ENCODE peak calls at places on chromosomes 4 and X, in ten cellular contexts. Z is heart left ventricle; B is B cell; R is sigmoid colon; L is neural crest cell; G is ascending aorta; N is heart right ventricle; O is CD4-positive, alpha-beta T cell; E is thoracic aorta; W is cardiac muscle cell. I is an unnamed sample.

GRCh38 chr4:180967936-180968335 is 1275.3 kb upstream of the TENM3 start:
- DNase-seq in Z (no peak), B (no peak), R (no peak), L (no peak), G (no peak), N (no peak), O (no peak), E (no peak), W (no peak), I (no peak)

GRCh38 chr4:10582059-10582686 is 102.4 kb downstream of the CLNK start:
- DNase-seq in Z (no peak), B (peak), R (no peak), L (peak), G (peak), N (no peak), O (no peak), E (no peak), W (peak), I (no peak)

GRCh38 chrX:150805736-150806135 is 92.7 kb downstream of the CD99L2 start:
- DNase-seq in Z (no peak), B (no peak), R (no peak), L (no peak), G (no peak), N (no peak), O (no peak), E (no peak), W (no peak), I (no peak)

GRCh38 chr4:127400736-127401346 is 231.9 kb upstream of the INTU start:
- DNase-seq in Z (peak), B (peak), R (peak), L (peak), G (peak), N (peak), O (no peak), E (no peak), W (peak), I (peak)

GRCh38 chrX:11346283-11346682 is 53.1 kb downstream of the AMELX start:
- DNase-seq in Z (no peak), B (no peak), R (no peak), L (no peak), G (no peak), N (no peak), O (no peak), E (no peak), W (no peak), I (no peak)

GRCh38 chrX:151982217-151982616 is 7.7 kb upstream of the GABRE start:
- DNase-seq in Z (no peak), B (no peak), R (no peak), L (no peak), G (no peak), N (no peak), O (no peak), E (no peak), W (no peak), I (no peak)

GRCh38 chr4:99915449-99915848 is 21.2 kb upstream of the LAMTOR3 start:
- DNase-seq in Z (no peak), B (no peak), R (no peak), L (no peak), G (no peak), N (no peak), O (no peak), E (no peak), W (no peak), I (no peak)

GRCh38 chrX:51155566-51155965 is 177.1 kb upstream of the NUDT10 start:
- DNase-seq in Z (no peak), B (no peak), R (no peak), L (no peak), G (no peak), N (no peak), O (no peak), E (no peak), W (no peak), I (no peak)

GRCh38 chrX:119181491-119181890 is 53.9 kb upstream of the KIAA1210 start:
- DNase-seq in Z (no peak), B (no peak), R (no peak), L (no peak), G (no peak), N (no peak), O (no peak), E (no peak), W (no peak), I (no peak)

GRCh38 chrX:45735571-45735970 is 534.9 kb upstream of the DIPK2B start:
- DNase-seq in Z (no peak), B (no peak), R (no peak), L (no peak), G (no peak), N (no peak), O (no peak), E (no peak), W (no peak), I (no peak)

GRCh38 chr4:139465922-139466321 is 12.0 kb downstream of the RAB33B start:
- DNase-seq in Z (no peak), B (no peak), R (no peak), L (no peak), G (no peak), N (no peak), O (no peak), E (no peak), W (no peak), I (no peak)

GRCh38 chr4:5870220-5870619 is 22.7 kb downstream of the CRMP1 start:
- DNase-seq in Z (no peak), B (no peak), R (no peak), L (no peak), G (no peak), N (no peak), O (no peak), E (no peak), W (no peak), I (no peak)

GRCh38 chr4:48041535-48042137 is 25.1 kb downstream of the NIPAL1 start:
- DNase-seq in Z (no peak), B (no peak), R (no peak), L (no peak), G (no peak), N (no peak), O (no peak), E (no peak), W (no peak), I (no peak)

GRCh38 chrX:153494061-153494460 is 719 bp upstream of the BGN start:
- DNase-seq in Z (peak), B (no peak), R (no peak), L (no peak), G (no peak), N (no peak), O (no peak), E (no peak), W (no peak), I (no peak)

GRCh38 chrX:153495362-153495751 is 577 bp downstream of the BGN start:
- DNase-seq in Z (no peak), B (no peak), R (no peak), L (no peak), G (peak), N (peak), O (no peak), E (no peak), W (no peak), I (no peak)

GRCh38 chrX:153495903-153496629 is 1.3 kb downstream of the BGN start:
- DNase-seq in Z (no peak), B (no peak), R (no peak), L (no peak), G (no peak), N (no peak), O (no peak), E (no peak), W (no peak), I (no peak)

GRCh38 chrX:153493085-153493484 is 1.7 kb upstream of the BGN start:
- DNase-seq in Z (no peak), B (no peak), R (no peak), L (no peak), G (no peak), N (no peak), O (no peak), E (no peak), W (no peak), I (no peak)

DNA sequence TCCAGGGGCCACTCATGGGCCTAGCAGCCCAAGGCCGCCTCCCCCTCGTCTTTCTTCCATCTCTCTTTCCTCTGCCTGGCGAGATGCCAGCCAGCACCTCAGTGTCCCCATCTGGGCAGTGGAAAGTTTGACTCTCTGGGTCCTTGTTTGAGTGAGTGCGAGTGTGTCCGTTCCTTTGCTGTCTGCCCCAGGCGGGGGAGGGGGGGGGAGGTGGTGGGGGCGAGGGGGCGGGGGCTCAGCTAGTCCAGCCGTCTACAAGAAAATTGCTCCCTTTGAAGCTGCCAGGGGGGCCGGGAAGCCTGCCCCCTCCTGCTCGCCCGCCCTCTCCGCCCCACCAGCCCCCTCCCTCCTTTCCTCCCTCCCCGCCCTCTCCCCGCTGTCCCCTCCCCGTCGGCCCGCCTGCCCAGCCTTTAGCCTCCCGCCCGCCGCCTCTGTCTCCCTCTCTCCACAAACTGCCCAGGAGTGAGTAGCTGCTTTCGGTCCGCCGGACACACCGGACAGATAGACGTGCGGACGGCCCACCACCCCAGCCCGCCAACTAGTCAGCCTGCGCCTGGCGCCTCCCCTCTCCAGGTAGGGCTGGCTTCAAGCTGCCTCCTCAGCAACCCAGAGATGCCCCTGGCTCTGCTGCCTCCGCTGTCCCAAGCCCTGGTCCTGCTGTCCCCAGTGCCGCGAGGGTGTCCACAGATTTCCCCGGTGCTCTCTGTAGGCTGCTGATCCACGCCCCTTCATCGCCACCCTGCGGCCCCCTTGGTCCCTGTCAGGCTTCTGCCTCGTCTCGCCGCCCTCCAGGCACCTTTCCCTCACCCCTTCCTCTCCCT is at the start of gene BGN:
- DNase-seq in Z (peak), B (no peak), R (no peak), L (peak), G (peak), N (peak), O (peak), E (peak), W (peak), I (no peak)
- TF ChIP-seq CTCF in Z (peak), B (no peak), R (no peak), L (peak), G (no peak), N (peak), O (no peak), E (peak), W (peak), I (no peak)

GRCh38 chr4:103499094-103499493 is 220.7 kb downstream of the TACR3 start:
- DNase-seq in Z (no peak), B (no peak), R (no peak), L (no peak), G (no peak), N (no peak), O (no peak), E (no peak), W (no peak), I (no peak)
- TF ChIP-seq CTCF in Z (no peak), B (no peak), R (no peak), L (no peak), G (no peak), N (no peak), O (no peak), E (no peak), W (peak), I (no peak)

DNA sequence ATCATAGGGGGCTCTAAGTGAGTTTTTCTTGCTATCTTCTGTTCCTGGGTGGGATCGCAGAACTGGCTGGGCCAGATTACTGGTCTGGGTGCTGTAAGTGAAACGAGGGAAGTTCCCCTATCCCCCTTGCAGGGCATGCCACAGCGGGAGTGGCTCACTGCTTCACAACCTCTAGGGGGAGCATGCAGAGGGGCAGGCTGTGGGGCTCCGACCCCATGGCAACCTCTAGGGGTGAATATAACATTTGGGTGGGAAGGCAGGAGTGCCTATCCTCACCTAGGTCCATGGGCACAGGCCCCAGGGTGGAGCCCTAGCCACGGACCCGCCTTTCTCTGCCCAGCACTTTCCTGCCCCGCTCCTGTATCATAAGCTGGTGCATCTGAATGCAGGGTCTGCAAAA is 1.7 kb upstream of the RRAGB start:
- DNase-seq in Z (no peak), B (peak), R (no peak), L (no peak), G (no peak), N (no peak), O (no peak), E (no peak), W (no peak), I (no peak)
- TF ChIP-seq CTCF in Z (no peak), B (no peak), R (no peak), L (no peak), G (no peak), N (no peak), O (no peak), E (no peak), W (no peak), I (no peak)

GRCh38 chrX:33686105-33686504 is 446.0 kb downstream of the FAM47A start:
- DNase-seq in Z (no peak), B (no peak), R (no peak), L (no peak), G (no peak), N (no peak), O (no peak), E (no peak), W (no peak), I (no peak)
- TF ChIP-seq CTCF in Z (no peak), B (no peak), R (no peak), L (no peak), G (no peak), N (no peak), O (no peak), E (no peak), W (no peak), I (no peak)

DNA sequence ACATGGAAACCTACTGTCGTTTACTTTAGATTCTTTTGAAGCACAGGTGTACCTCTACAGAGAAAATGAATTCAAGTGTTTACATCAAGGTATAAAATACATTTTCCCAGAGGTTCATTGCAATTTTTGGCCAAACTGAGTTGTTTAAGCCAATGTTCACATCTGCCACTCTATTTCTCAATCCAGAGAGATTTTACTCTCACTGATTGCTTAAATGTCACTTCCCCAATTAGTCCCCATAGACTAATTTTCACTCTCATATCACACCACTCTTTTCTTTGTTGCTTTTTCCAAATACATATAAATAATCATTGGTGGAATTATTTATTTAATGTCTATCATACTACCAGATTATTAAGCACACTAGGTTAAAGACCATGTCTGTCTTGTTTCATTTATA is 271.8 kb downstream of the PPP3CA start:
- DNase-seq in Z (no peak), B (no peak), R (no peak), L (no peak), G (no peak), N (no peak), O (no peak), E (no peak), W (no peak), I (no peak)
- TF ChIP-seq CTCF in Z (no peak), B (no peak), R (no peak), L (no peak), G (no peak), N (no peak), O (no peak), E (no peak), W (no peak), I (no peak)

DNA sequence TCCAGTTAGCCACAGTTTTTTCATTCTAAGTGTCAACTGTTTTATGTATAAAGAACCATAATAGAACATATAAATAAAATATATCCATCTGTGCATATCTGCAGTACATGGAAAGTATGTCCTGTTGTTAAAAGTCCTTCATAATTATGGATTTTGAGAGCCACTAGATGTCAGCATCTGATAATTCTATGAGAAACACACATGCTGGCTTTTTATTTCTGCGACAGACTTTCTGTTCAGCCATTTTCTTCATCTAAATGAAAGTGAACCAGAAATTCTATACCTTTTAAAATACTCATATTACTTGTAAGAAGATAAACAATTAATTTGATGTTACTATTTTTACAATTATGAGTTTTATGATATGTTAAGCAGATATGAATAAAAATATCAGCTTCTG is 251.4 kb downstream of the GPM6A start:
- DNase-seq in Z (no peak), B (peak), R (no peak), L (no peak), G (no peak), N (no peak), O (no peak), E (no peak), W (no peak), I (no peak)
- TF ChIP-seq CTCF in Z (no peak), B (no peak), R (no peak), L (peak), G (no peak), N (peak), O (no peak), E (no peak), W (no peak), I (peak)

I was measured in GM10248.